ENCODE peak calls at places on chromosomes 5 and 9, in nine cellular contexts. B is CD8-positive, alpha-beta memory T cell; Z is heart right ventricle; C is neural progenitor cell; E is NB4; Y is tibial artery; J is body of pancreas; F is uterus; K is astrocyte of the spinal cord. T is an unnamed sample.

GRCh38 chr9:121362813-121363585 is 7.1 kb downstream of the STOM start:
- DNase-seq in C (no peak), Y (no peak), J (no peak), B (no peak), Z (no peak), K (peak), F (no peak), E (peak), T (no peak)

GRCh38 chr5:109529520-109529919 is 119.7 kb upstream of the PJA2 start:
- DNase-seq in C (no peak), E (no peak), F (no peak), Z (peak), B (no peak), Y (peak), J (peak), K (peak), T (peak)

GRCh38 chr9:98056403-98057094 is at the start of gene NANS:
- DNase-seq in F (peak), B (peak), C (peak), E (peak), Z (peak), J (peak), K (peak), Y (peak), T (peak)

GRCh38 chr9:114777841-114778240 is 28.0 kb downstream of the TNFSF15 start:
- DNase-seq in Z (no peak), B (no peak), C (no peak), J (no peak), E (no peak), F (no peak), Y (no peak), K (no peak), T (no peak)

GRCh38 chr9:129776566-129776937 is 23.7 kb upstream of the PTGES start:
- DNase-seq in Y (no peak), K (no peak), J (no peak), C (no peak), Z (peak), B (no peak), F (peak), E (peak), T (no peak)

GRCh38 chr5:146731909-146732659 is 146.5 kb downstream of the PPP2R2B start:
- DNase-seq in E (no peak), J (no peak), C (no peak), Z (no peak), F (no peak), Y (no peak), B (no peak), K (peak), T (peak)

GRCh38 chr5:81787843-81788242 is 36.9 kb upstream of the SSBP2 start:
- DNase-seq in E (peak), C (peak), K (peak), Y (peak), J (peak), F (peak), Z (no peak), B (no peak), T (peak)

GRCh38 chr5:135225856-135226560 is 173.0 kb downstream of the MACROH2A1 start:
- DNase-seq in E (peak), Z (no peak), J (no peak), Y (peak), C (no peak), F (no peak), K (no peak), B (no peak), T (no peak)

GRCh38 chr5:69271376-69271775 is 36.7 kb downstream of the CDK7 start:
- DNase-seq in B (no peak), Y (no peak), J (no peak), C (no peak), E (no peak), Z (no peak), K (peak), F (no peak), T (peak)

GRCh38 chr5:72355706-72356299 is 35.6 kb downstream of the PTCD2 start:
- DNase-seq in Y (peak), Z (no peak), E (peak), F (no peak), J (no peak), B (no peak), K (peak), C (peak), T (peak)

GRCh38 chr5:14816999-14817761 is 54.4 kb downstream of the ANKH start:
- DNase-seq in J (no peak), K (peak), B (no peak), E (no peak), Y (peak), C (no peak), F (no peak), Z (no peak), T (peak)

GRCh38 chr5:174307031-174307408 is 261.5 kb downstream of the NSG2 start:
- DNase-seq in E (no peak), C (no peak), Y (no peak), Z (no peak), K (no peak), B (no peak), J (no peak), F (no peak), T (no peak)

DNA sequence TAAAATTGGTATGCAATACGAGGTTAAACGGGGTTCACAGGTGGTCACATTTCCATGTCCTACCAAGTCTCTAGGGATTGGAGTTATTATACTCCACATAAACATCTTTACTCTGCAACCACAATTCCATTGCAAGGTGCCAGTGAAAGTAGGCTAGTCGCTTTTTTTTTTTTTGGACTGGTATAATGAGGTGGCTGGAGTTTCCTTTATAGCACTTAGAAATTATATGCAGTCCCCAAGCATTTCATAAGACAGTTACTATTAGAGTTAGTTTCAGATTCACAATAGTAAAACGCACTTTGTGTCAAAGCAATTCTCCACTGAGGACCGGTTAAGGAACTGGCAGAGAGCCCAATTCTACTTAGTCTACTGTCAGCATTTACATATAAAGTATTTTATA is 1.4 kb downstream of the MEF2C start:
- DNase-seq in J (no peak), Y (no peak), Z (no peak), F (no peak), C (no peak), B (no peak), K (peak), E (no peak), T (no peak)
- H3K4me3 ChIP-seq in J (no peak), Y (peak), Z (peak), F (peak), C (no peak), B (no peak), K (peak), E (no peak), T (no peak)

GRCh38 chr5:126826619-126827215 is 49.8 kb downstream of the LMNB1 start:
- DNase-seq in Z (no peak), F (no peak), C (no peak), K (no peak), E (no peak), B (no peak), Y (no peak), J (no peak), T (peak)

GRCh38 chr5:126830061-126830460 is 53.1 kb downstream of the LMNB1 start:
- DNase-seq in J (no peak), C (no peak), B (no peak), Z (no peak), F (no peak), Y (no peak), E (no peak), K (no peak), T (no peak)

GRCh38 chr5:126831175-126831574 is 54.2 kb downstream of the LMNB1 start:
- DNase-seq in Y (no peak), K (no peak), F (no peak), Z (no peak), B (no peak), C (no peak), E (no peak), J (no peak), T (no peak)

GRCh38 chr5:126829098-126829497 is 52.2 kb downstream of the LMNB1 start:
- DNase-seq in C (no peak), B (no peak), J (no peak), F (no peak), Z (no peak), K (no peak), Y (no peak), E (no peak), T (no peak)
- H3K4me3 ChIP-seq in C (no peak), B (no peak), J (no peak), F (no peak), Z (no peak), K (no peak), Y (no peak), E (no peak), T (no peak)

GRCh38 chr5:150674376-150674821 is 13.3 kb downstream of the MYOZ3 start:
- DNase-seq in B (no peak), J (no peak), F (no peak), Y (peak), E (no peak), K (no peak), C (no peak), Z (peak), T (no peak)

GRCh38 chr5:150670961-150671337 is 9.9 kb downstream of the MYOZ3 start:
- DNase-seq in Y (no peak), J (no peak), B (no peak), C (no peak), E (no peak), K (no peak), Z (no peak), F (no peak), T (no peak)

GRCh38 chr5:150672237-150672883 is 11.3 kb downstream of the MYOZ3 start:
- DNase-seq in E (peak), J (peak), B (no peak), F (peak), C (peak), Y (peak), K (peak), Z (peak), T (peak)

GRCh38 chr5:150671509-150672236 is 10.6 kb downstream of the MYOZ3 start:
- DNase-seq in F (no peak), Z (peak), K (no peak), C (peak), Y (no peak), B (no peak), J (no peak), E (peak), T (no peak)

DNA sequence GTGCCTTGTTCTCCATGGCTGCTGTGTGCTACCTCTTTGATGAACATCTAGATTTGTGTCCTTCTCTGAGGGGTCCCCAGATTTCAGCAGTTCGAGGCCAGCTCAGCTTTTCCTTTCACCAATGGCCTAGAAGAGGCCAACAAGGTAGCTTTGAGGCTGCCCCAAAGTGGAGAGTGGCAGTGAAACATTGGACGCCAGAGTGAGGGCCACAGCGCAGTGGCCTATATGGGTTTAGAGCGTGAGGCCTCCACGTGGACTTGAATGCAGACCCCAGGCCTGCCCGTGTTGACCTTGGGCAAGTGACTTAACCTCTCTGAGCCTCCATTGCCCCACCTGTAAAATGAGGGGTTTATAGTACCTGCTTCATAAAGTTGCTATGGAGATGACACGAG is 11.8 kb downstream of the MYOZ3 start:
- DNase-seq in F (no peak), J (no peak), K (no peak), Z (no peak), Y (no peak), E (no peak), B (no peak), C (no peak), T (no peak)
- H3K4me3 ChIP-seq in F (no peak), J (no peak), K (peak), Z (no peak), Y (peak), E (peak), B (peak), C (no peak), T (no peak)

GRCh38 chr9:82234160-82234943 is 245.8 kb downstream of the SPATA31D1 start:
- DNase-seq in Z (no peak), Y (no peak), B (no peak), K (no peak), F (no peak), C (no peak), J (no peak), E (no peak), T (no peak)
- H3K4me3 ChIP-seq in Z (no peak), Y (no peak), B (no peak), K (no peak), F (no peak), C (no peak), J (no peak), E (no peak), T (no peak)

GRCh38 chr9:90801507-90802289 is at the start of gene SYK:
- DNase-seq in Z (peak), E (peak), B (no peak), F (no peak), J (peak), K (no peak), Y (peak), C (peak), T (peak)
- H3K4me3 ChIP-seq in Z (peak), E (peak), B (no peak), F (peak), J (peak), K (no peak), Y (peak), C (peak), T (peak)

DNA sequence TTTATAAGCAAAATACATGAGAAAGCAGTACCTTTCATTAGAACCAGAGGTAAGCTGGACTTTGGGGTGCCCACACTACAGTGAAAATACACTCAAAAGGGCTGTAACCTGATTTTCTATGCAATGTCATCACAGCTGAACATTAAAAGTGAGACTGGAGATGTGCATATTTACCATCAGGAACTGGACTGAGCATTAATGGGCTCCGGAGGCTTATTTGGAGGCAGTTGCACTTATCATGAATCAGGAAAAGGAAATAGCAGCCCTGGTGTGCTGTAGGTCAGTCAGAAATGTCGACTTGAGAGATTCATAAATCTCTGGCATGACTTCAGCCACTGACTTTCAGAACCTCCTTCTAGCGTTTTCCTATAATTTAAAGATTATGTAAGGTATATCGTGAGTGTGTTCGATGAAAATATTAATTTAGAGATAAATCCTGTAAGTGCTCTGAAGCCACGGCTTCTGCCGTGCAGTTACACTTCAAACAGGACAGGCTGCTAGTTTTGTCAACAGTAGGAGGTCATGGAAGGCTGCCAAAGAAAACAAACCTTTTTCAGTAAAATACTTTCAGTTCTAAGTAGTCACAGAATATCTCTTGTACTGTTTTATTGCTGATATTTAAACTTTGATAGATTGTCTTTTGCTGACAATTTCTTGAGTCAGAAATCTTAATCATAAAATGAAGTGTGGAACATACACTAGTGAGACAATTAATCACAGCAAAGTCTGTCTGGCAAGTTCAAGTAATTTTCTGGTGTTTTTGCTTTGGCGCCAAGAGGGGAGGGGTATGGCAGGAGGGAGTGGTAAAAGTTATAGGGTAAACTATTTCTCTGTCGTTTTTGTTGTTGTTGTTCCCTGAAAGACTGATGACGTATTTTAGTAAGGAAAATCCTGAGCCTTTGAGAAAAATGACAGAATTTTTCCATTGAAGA is 939.7 kb downstream of the NR2F1-AS1 start:
- DNase-seq in C (no peak), Y (no peak), E (no peak), J (peak), F (no peak), Z (no peak), K (peak), B (no peak), T (peak)
- H3K4me3 ChIP-seq in C (no peak), Y (no peak), E (no peak), J (no peak), F (no peak), Z (no peak), K (peak), B (no peak), T (peak)

DNA sequence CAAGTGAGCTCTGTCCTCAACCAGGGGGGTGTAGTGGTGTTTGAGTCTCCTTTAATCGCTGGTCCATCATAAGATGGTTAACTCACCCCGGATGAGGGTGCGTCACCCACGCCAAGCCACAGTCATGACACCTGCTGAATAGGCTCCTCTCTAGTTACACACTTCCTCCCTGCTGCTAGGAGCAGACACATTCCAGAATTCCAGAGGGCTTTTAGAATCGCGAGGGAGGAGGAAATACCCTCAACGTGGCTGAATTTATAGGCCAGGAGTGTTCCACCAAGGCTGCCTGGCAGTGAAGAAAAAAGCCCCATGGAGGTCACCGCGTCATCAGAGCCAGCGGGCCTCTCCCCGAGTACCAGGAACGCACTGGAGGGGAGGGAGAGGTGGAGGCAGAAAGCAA is 5.1 kb downstream of the GLRX start:
- DNase-seq in J (no peak), Y (no peak), Z (no peak), C (peak), K (peak), F (no peak), E (no peak), B (peak), T (peak)
- H3K4me3 ChIP-seq in J (no peak), Y (peak), Z (no peak), C (no peak), K (no peak), F (no peak), E (peak), B (peak), T (no peak)

GRCh38 chr9:124139001-124139400 is 118.7 kb upstream of the NEK6 start:
- DNase-seq in F (no peak), C (no peak), Y (no peak), K (no peak), J (no peak), Z (no peak), E (no peak), B (no peak), T (no peak)
- H3K4me3 ChIP-seq in F (no peak), C (no peak), Y (no peak), K (no peak), J (no peak), Z (no peak), E (no peak), B (no peak), T (no peak)

GRCh38 chr5:122726990-122727616 is 47.8 kb upstream of the SNX2 start:
- DNase-seq in J (no peak), E (no peak), C (no peak), F (no peak), K (peak), Y (no peak), Z (no peak), B (no peak), T (peak)
- H3K4me3 ChIP-seq in J (no peak), E (no peak), C (no peak), F (no peak), K (no peak), Y (no peak), Z (no peak), B (no peak), T (no peak)

T was measured in epithelial cell of esophagus.